ENCODE peak calls at places on chromosomes 2 and 18, in five cellular contexts. O, Q, D, M and F are unnamed samples.

GRCh38 chr2:153105829-153106578 is 372.6 kb downstream of the RPRM start:
- DNase-seq in M (no peak), Q (no peak), O (no peak), D (no peak), F (no peak)

GRCh38 chr2:239977111-239977510 is 48.0 kb downstream of the NDUFA10 start:
- DNase-seq in Q (no peak), O (no peak), M (no peak), D (no peak), F (no peak)

GRCh38 chr2:66867038-66867380 is 432.1 kb downstream of the MEIS1 start:
- DNase-seq in Q (no peak), O (no peak), M (no peak), D (no peak), F (no peak)

GRCh38 chr2:31580321-31581117 is at the start of gene SRD5A2:
- DNase-seq in D (peak; percentile 23), O (no peak), M (no peak), Q (no peak), F (no peak)

GRCh38 chr2:235856151-235856819 is 311.9 kb downstream of the GBX2 start:
- DNase-seq in D (no peak), O (no peak), Q (no peak), M (no peak), F (no peak)

GRCh38 chr2:121251497-121251896 is 33.5 kb downstream of the TFCP2L1 start:
- DNase-seq in M (no peak), O (no peak), D (no peak), Q (no peak), F (no peak)

GRCh38 chr2:71665168-71666093 is 212.1 kb downstream of the DYSF start:
- DNase-seq in Q (no peak), O (peak; percentile 67), D (no peak), M (no peak), F (no peak)

GRCh38 chr2:3348771-3349170 is 28.8 kb downstream of the EIPR1 start:
- DNase-seq in O (peak; percentile 66), Q (no peak), M (no peak), D (no peak), F (no peak)

GRCh38 chr18:8820701-8821465 is 115.5 kb downstream of the MTCL1 start:
- DNase-seq in O (no peak), M (no peak), D (no peak), Q (no peak), F (no peak)

GRCh38 chr2:74426181-74426758 is 4.7 kb downstream of the WDR54 start:
- DNase-seq in D (peak; percentile 54), O (no peak), M (no peak), Q (no peak), F (no peak)
- H3K36me3 ChIP-seq in D (peaks cover 48% of the 10 kb centered on the region), O (peaks cover 52% of the 10 kb centered on the region), M (peaks cover 8% of the 10 kb centered on the region), Q (peaks cover 68% of the 10 kb centered on the region), F (peaks cover 32% of the 10 kb centered on the region)

GRCh38 chr2:12819098-12819465 is 102.3 kb downstream of the TRIB2 start:
- DNase-seq in M (no peak), Q (peak; percentile 38), D (no peak), O (peak; percentile 85), F (peak; percentile 84)
- H3K4me3 ChIP-seq in M (no peak overlapping the region), Q (no peak overlapping the region), D (no peak overlapping the region), O (no peak overlapping the region), F (no peak overlapping the region)

GRCh38 chr2:100870652-100871531 is 51.0 kb downstream of the NPAS2 start:
- DNase-seq in D (no peak), Q (no peak), M (no peak), O (peak; percentile 26), F (no peak)
- H3K36me3 ChIP-seq in D (no peaks in the 10 kb centered on the region), Q (no peaks in the 10 kb centered on the region), M (no peaks in the 10 kb centered on the region), O (no peaks in the 10 kb centered on the region), F (no peaks in the 10 kb centered on the region)

DNA sequence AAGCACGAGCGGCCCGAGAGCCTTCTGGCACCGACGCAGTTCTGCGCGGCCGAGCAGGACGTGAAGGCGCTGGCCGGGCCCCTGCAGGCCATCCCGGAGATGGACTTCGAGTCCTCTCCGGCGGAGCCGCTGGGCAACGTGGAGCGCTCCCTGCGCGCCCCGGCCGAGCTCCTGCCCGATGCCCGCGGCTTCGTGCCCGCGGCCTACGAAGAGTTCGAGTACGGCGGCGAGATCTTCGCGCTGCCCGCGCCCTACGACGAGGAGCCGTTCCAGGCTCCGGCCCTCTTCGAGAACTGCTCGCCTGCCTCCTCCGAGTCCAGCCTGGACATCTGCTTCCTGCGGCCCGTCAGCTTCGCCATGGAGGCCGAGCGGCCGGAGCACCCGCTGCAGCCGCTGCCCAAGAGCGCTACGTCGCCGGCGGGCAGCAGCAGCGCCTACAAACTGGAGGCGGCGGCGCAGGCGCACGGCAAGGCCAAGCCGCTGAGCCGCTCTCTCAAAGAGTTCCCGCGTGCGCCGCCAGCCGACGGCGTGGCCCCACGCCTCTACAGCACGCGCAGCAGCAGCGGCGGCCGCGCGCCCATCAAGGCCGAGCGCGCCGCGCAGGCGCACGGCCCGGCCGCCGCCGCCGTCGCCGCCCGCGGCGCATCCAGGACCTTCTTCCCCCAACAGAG is 70.4 kb downstream of the ARHGEF33 start:
- DNase-seq in M (peak; percentile 77), Q (peak; percentile 70), O (no peak), D (no peak), F (no peak)
- H3K4me3 ChIP-seq in M (no peak overlapping the region), Q (peak overlapping the region; percentile 53), O (peak overlapping the region; percentile 44), D (no peak overlapping the region), F (no peak overlapping the region)

GRCh38 chr2:73764945-73765344 is 15.0 kb downstream of the DUSP11 start:
- DNase-seq in D (no peak), M (no peak), O (no peak), Q (no peak), F (no peak)
- H3K36me3 ChIP-seq in D (peaks cover 83% of the 10 kb centered on the region), M (peaks cover 11% of the 10 kb centered on the region), O (peaks cover 92% of the 10 kb centered on the region), Q (peaks cover 100% of the 10 kb centered on the region), F (peaks cover 79% of the 10 kb centered on the region)

DNA sequence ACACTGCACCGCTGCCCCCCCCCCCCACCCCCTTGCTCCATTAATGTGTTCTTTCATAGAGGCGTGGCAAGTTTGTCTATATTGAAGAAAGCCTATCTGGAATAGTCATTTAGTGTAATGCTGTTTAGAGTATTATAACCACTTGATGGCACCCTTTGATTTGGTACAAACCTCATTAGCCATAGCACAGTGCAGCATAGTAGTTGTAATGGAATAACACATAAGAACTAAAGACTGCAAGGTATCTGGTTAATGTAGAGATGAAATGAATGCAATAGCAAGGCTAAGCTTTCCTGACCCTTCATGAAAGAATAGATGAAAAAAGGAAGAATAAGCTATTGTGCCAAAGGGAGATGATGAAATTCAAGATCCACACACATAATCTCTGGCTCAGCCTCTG is 81.9 kb downstream of the EHBP1 start:
- DNase-seq in M (peak; percentile 22), D (no peak), O (no peak), Q (no peak), F (no peak)
- H3K4me3 ChIP-seq in M (no peak overlapping the region), D (no peak overlapping the region), O (no peak overlapping the region), Q (no peak overlapping the region), F (no peak overlapping the region)

GRCh38 chr2:230816735-230817134 is 48.0 kb upstream of the ITM2C start:
- DNase-seq in Q (peak; percentile 77), O (no peak), M (no peak), D (no peak), F (no peak)
- H3K36me3 ChIP-seq in Q (peaks cover 89% of the 10 kb centered on the region), O (peaks cover 64% of the 10 kb centered on the region), M (peaks cover 20% of the 10 kb centered on the region), D (peaks cover 36% of the 10 kb centered on the region), F (peaks cover 81% of the 10 kb centered on the region)

DNA sequence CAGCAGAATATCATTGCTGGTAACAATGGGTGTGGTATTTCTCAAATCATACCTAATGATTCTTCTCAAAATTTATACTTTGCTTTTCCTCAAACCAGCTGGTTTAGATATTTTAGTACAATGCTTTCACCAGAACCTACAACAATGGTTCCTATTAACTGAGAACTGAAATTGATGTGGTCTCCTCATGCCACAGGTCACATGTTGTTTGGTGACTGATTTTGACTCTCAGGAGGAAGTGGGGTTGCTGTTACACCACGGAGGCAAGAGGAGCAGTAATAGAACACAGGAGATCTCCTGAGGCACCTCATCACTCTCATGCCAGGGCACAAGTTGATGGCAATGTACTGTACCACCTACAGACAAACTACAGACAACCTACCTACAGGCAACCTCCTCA is 3.0 kb upstream of the CEP68 start:
- DNase-seq in O (no peak), D (no peak), Q (no peak), M (peak; percentile 75), F (no peak)
- H3K4me3 ChIP-seq in O (no peak overlapping the region), D (no peak overlapping the region), Q (no peak overlapping the region), M (no peak overlapping the region), F (no peak overlapping the region)

DNA sequence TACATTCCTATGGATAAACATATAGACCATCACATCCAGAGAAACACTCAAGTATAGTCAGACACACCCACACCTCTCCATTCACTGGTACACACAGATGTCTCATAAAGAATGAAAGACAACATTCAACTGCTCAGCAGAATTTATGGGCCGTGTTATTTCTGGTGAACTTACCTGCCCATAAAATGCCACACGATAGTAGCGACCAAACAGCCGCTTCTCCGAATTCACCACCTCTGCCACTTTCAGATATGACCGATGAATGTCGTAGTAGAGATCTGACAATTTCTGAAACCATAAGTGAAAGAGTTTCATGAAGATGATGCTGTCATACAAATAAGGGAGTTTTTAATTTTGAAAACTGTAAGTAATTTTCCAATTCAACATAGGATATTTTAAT is 70.7 kb upstream of the CCDC195 start:
- DNase-seq in D (no peak), M (no peak), Q (no peak), O (no peak), F (no peak)
- H3K36me3 ChIP-seq in D (no peaks in the 10 kb centered on the region), M (peaks cover 7% of the 10 kb centered on the region), Q (no peaks in the 10 kb centered on the region), O (no peaks in the 10 kb centered on the region), F (peaks cover 51% of the 10 kb centered on the region)

GRCh38 chr2:203909192-203909945 is 27.2 kb upstream of the ICOS start:
- DNase-seq in M (no peak), O (no peak), D (no peak), Q (no peak), F (no peak)
- H3K4me3 ChIP-seq in M (no peak overlapping the region), O (peak overlapping the region; percentile 24), D (no peak overlapping the region), Q (peak overlapping the region; percentile 23), F (no peak overlapping the region)